ENCODE peak calls at places on chromosomes 12 and 14, in six cellular contexts. K is A549, J is breast epithelium, Q is K562, O is right lobe of liver, S is spleen. C is an unnamed sample.

GRCh38 chr12:71958056-71958455 is 19.4 kb downstream of the TPH2 start:
- DNase-seq in K (no peak), J (no peak), Q (no peak), O (no peak), S (no peak), C (no peak)

GRCh38 chr12:107449891-107450290 is 235.7 kb upstream of the PWP1 start:
- DNase-seq in K (no peak), J (no peak), Q (no peak), O (no peak), S (no peak), C (no peak)

GRCh38 chr14:83255015-83255726 is 1721.5 kb upstream of the SEL1L start:
- DNase-seq in K (no peak), J (no peak), Q (no peak), O (no peak), S (no peak), C (no peak)

GRCh38 chr12:99393763-99394162 is 253.8 kb upstream of the GARIN6 start:
- DNase-seq in K (no peak), J (no peak), Q (no peak), O (no peak), S (no peak), C (no peak)

GRCh38 chr12:120093592-120094355 is 22.8 kb downstream of the RAB35 start:
- DNase-seq in K (no peak), J (no peak), Q (peak), O (peak), S (no peak), C (no peak)

GRCh38 chr12:3684449-3685051 is 68.4 kb downstream of the CRACR2A start:
- DNase-seq in K (no peak), J (no peak), Q (peak), O (no peak), S (no peak), C (no peak)

GRCh38 chr12:39294712-39295111 is 148.2 kb downstream of the KIF21A start:
- DNase-seq in K (no peak), J (no peak), Q (no peak), O (no peak), S (no peak), C (no peak)

GRCh38 chr12:26700430-26700829 is 132.6 kb downstream of the ITPR2 start:
- DNase-seq in K (no peak), J (no peak), Q (no peak), O (no peak), S (no peak), C (no peak)

GRCh38 chr12:62631531-62632520 is 165.2 kb downstream of the MON2 start:
- DNase-seq in K (peak), J (peak), Q (no peak), O (peak), S (peak), C (peak)

GRCh38 chr14:96197163-96197852 is 7.3 kb upstream of the BDKRB2 start:
- DNase-seq in K (no peak), J (no peak), Q (no peak), O (no peak), S (no peak), C (no peak)

GRCh38 chr12:127810026-127810425 is 456.9 kb upstream of the TMEM132C start:
- DNase-seq in K (no peak), J (no peak), Q (no peak), O (no peak), S (no peak), C (peak)

GRCh38 chr12:10634427-10634826 is 21.0 kb upstream of the MAGOHB start:
- DNase-seq in K (no peak), J (no peak), Q (no peak), O (no peak), S (no peak), C (peak)

GRCh38 chr14:28704153-28704552 is 62.4 kb upstream of the FOXG1 start:
- DNase-seq in K (no peak), J (no peak), Q (no peak), O (no peak), S (no peak), C (no peak)

GRCh38 chr12:74663958-74664357 is 126.3 kb downstream of the ATXN7L3B start:
- DNase-seq in K (no peak), J (no peak), Q (no peak), O (no peak), S (no peak), C (no peak)

GRCh38 chr12:113208041-113208934 is 13.0 kb upstream of the TPCN1 start:
- DNase-seq in K (no peak), J (no peak), Q (peak), O (no peak), S (peak), C (no peak)

GRCh38 chr14:69010632-69011031 is 31.5 kb upstream of the ACTN1 start:
- DNase-seq in K (no peak), J (no peak), Q (no peak), O (no peak), S (no peak), C (no peak)

GRCh38 chr12:54419088-54419887 is at the start of gene ITGA5:
- DNase-seq in K (peak), J (peak), Q (peak), O (peak), S (peak), C (peak)

GRCh38 chr14:21084988-21085853 is 13.2 kb downstream of the ZNF219 start:
- DNase-seq in K (no peak), J (no peak), Q (no peak), O (peak), S (peak), C (no peak)

GRCh38 chr12:49868449-49868848 is 25.5 kb upstream of the BCDIN3D start:
- DNase-seq in K (no peak), J (no peak), Q (no peak), O (no peak), S (peak), C (no peak)

GRCh38 chr14:94481468-94482131 is 5.6 kb upstream of the SERPINA9 start:
- DNase-seq in K (no peak), J (no peak), Q (no peak), O (peak), S (no peak), C (peak)

GRCh38 chr14:67490201-67490600 is 1.7 kb upstream of the TMEM229B start:
- DNase-seq in K (no peak), J (no peak), Q (no peak), O (no peak), S (no peak), C (no peak)

GRCh38 chr14:20690848-20691640 is 2.5 kb downstream of the ANG start:
- DNase-seq in K (peak), J (no peak), Q (peak), O (peak), S (no peak), C (no peak)

GRCh38 chr14:75294649-75295033 is 16.0 kb downstream of the FOS start:
- DNase-seq in K (peak), J (no peak), Q (no peak), O (no peak), S (no peak), C (no peak)

GRCh38 chr14:75295061-75295461 is 16.4 kb downstream of the FOS start:
- DNase-seq in K (peak), J (no peak), Q (peak), O (peak), S (peak), C (no peak)

GRCh38 chr14:75295491-75296338 is 17.1 kb downstream of the FOS start:
- DNase-seq in K (peak), J (peak), Q (peak), O (peak), S (peak), C (no peak)

GRCh38 chr14:75292886-75293285 is 14.3 kb downstream of the FOS start:
- DNase-seq in K (no peak), J (no peak), Q (no peak), O (no peak), S (no peak), C (no peak)

GRCh38 chr14:75293920-75294648 is 15.5 kb downstream of the FOS start:
- DNase-seq in K (peak), J (peak), Q (peak), O (peak), S (peak), C (no peak)
- TF ChIP-seq POLR2A in K (peak), J (peak), Q (peak), O (peak), S (no peak), C (no peak)

GRCh38 chr14:46734287-46734686 is 82.7 kb upstream of the RPL10L start:
- DNase-seq in K (no peak), J (no peak), Q (no peak), O (no peak), S (no peak), C (no peak)
- TF ChIP-seq POLR2A in K (no peak), J (no peak), Q (no peak), O (no peak), S (no peak), C (no peak)

DNA sequence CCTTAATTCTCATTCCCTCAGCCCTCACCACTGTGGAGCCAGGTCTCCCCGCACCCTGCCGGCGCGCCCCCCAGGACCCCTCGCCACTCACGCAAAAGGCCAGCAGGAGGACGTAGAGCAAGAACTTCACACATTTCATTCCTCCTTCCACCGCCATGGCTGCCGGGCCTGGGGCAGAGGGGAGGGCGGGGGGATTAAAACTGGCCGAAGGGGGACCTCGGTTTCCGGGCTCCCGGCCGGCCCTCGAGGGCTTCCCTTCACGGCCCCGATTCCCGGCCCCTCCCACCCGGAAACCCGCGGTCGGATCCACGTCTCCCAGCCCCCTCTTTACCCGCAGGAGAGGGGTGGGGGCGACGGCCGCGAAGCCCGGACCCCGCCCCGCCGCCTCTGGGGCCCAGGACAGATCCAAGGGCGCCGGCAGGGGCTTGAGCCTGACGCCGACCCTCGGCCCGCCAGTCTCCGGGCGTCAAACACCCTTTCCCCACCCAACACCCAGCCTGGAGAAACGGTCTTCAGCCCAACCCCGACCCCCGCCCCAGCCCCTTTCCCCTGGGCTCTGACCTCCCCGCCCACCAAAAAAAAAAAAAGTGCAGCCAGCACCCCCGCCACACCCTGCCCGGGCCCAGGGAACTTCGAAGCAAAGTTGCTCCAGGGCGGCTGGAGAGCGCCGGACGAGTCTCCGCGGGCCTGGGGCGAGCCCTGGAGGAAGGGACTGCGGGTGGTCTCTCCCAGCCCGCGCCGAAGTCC is 451 bp downstream of the CD63 start:
- DNase-seq in K (peak), J (peak), Q (peak), O (peak), S (peak), C (no peak)
- TF ChIP-seq POLR2A in K (no peak), J (no peak), Q (no peak), O (peak), S (no peak), C (no peak)

GRCh38 chr12:93793007-93793406 is 115.8 kb downstream of the CRADD start:
- DNase-seq in K (no peak), J (no peak), Q (no peak), O (no peak), S (no peak), C (no peak)
- TF ChIP-seq POLR2A in K (no peak), J (no peak), Q (no peak), O (no peak), S (no peak), C (no peak)

GRCh38 chr12:59039005-59039404 is 118.7 kb upstream of the LRIG3 start:
- DNase-seq in K (no peak), J (no peak), Q (no peak), O (no peak), S (no peak), C (no peak)

GRCh38 chr12:59040651-59041050 is 120.3 kb upstream of the LRIG3 start:
- DNase-seq in K (no peak), J (no peak), Q (no peak), O (no peak), S (no peak), C (no peak)

GRCh38 chr12:59040043-59040442 is 119.7 kb upstream of the LRIG3 start:
- DNase-seq in K (no peak), J (no peak), Q (no peak), O (no peak), S (no peak), C (no peak)

GRCh38 chr12:59044791-59045190 is 124.5 kb upstream of the LRIG3 start:
- DNase-seq in K (no peak), J (no peak), Q (no peak), O (no peak), S (no peak), C (no peak)

GRCh38 chr12:59041241-59042121 is 121.2 kb upstream of the LRIG3 start:
- DNase-seq in K (no peak), J (no peak), Q (no peak), O (no peak), S (no peak), C (no peak)
- TF ChIP-seq POLR2A in K (no peak), J (no peak), Q (no peak), O (no peak), S (no peak), C (no peak)

GRCh38 chr14:49897965-49898364 is 5.1 kb downstream of the ARF6 start:
- DNase-seq in K (no peak), J (no peak), Q (no peak), O (no peak), S (no peak), C (no peak)

GRCh38 chr14:49897414-49897813 is 4.5 kb downstream of the ARF6 start:
- DNase-seq in K (no peak), J (no peak), Q (no peak), O (no peak), S (no peak), C (no peak)

GRCh38 chr14:49895480-49895879 is 2.6 kb downstream of the ARF6 start:
- DNase-seq in K (no peak), J (no peak), Q (no peak), O (no peak), S (no peak), C (no peak)

GRCh38 chr14:49898485-49898884 is 5.6 kb downstream of the ARF6 start:
- DNase-seq in K (no peak), J (no peak), Q (no peak), O (no peak), S (no peak), C (no peak)

GRCh38 chr14:49896956-49897355 is 4.1 kb downstream of the ARF6 start:
- DNase-seq in K (no peak), J (no peak), Q (no peak), O (no peak), S (no peak), C (no peak)
- TF ChIP-seq POLR2A in K (no peak), J (no peak), Q (no peak), O (no peak), S (no peak), C (no peak)

DNA sequence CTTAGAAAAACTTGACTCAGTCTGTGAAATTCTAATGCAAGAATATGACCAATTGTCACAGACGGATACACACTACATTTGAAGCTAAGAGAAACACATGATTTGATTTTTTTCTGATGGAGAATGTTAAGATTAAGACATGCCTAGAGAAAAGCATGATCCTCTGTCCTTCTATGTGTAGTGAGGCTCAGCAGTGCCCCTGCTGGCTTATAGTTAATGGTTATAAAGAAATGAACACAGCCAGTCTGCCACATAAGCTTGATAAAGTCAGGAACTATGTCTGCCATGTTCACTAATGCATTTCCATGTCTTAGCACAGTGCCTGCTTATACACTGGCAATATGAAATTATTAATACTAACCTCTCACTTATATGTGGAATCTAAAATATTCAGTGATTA is 168.1 kb upstream of the DAAM1 start:
- DNase-seq in K (no peak), J (no peak), Q (peak), O (no peak), S (no peak), C (no peak)
- TF ChIP-seq POLR2A in K (no peak), J (no peak), Q (no peak), O (no peak), S (no peak), C (no peak)

GRCh38 chr14:31047503-31047902 is 21.3 kb upstream of the STRN3 start:
- DNase-seq in K (no peak), J (no peak), Q (no peak), O (no peak), S (no peak), C (no peak)
- TF ChIP-seq POLR2A in K (no peak), J (no peak), Q (no peak), O (no peak), S (no peak), C (no peak)

GRCh38 chr12:92129609-92130008 is 16.0 kb downstream of the BTG1 start:
- DNase-seq in K (no peak), J (no peak), Q (no peak), O (no peak), S (no peak), C (no peak)
- TF ChIP-seq POLR2A in K (no peak), J (no peak), Q (no peak), O (no peak), S (no peak), C (no peak)